ENCODE peak calls at places on chromosome 13, in four cellular contexts. U is tibial nerve, W is transverse colon, M is sigmoid colon. B is an unnamed sample. For H3K4me1, the result is how much of the 10 kb centered on the place peaks cover.

GRCh38 chr13:30731658-30732390 is 3.5 kb upstream of the ALOX5AP start:
- DNase-seq in M (no peak), U (no peak), W (no peak), B (no peak)

GRCh38 chr13:107866666-107867623 is 348.4 kb downstream of the LIG4 start:
- DNase-seq in U (no peak), W (no peak), M (no peak), B (no peak)

GRCh38 chr13:58018865-58019264 is 387.3 kb downstream of the PCDH17 start:
- DNase-seq in M (no peak), U (no peak), W (no peak), B (no peak)

GRCh38 chr13:56988543-56988942 is 152.2 kb upstream of the PRR20A start:
- DNase-seq in M (no peak), U (no peak), W (no peak), B (no peak)

GRCh38 chr13:95573226-95573625 is 20.7 kb downstream of the CLDN10 start:
- DNase-seq in M (no peak), U (no peak), W (no peak), B (no peak)

GRCh38 chr13:79662882-79663281 is 181.9 kb downstream of the NDFIP2 start:
- DNase-seq in M (no peak), W (peak), U (no peak), B (no peak)

GRCh38 chr13:32142956-32143375 is 111.4 kb downstream of the FRY start:
- DNase-seq in U (no peak), W (no peak), M (no peak), B (no peak)

GRCh38 chr13:98240131-98240530 is 63.1 kb upstream of the RNF113B start:
- DNase-seq in M (no peak), W (no peak), U (no peak), B (no peak)

GRCh38 chr13:18948664-18949488 is 232.7 kb downstream of the TUBA3C start:
- DNase-seq in W (no peak), M (no peak), U (no peak), B (no peak)

GRCh38 chr13:59746291-59746962 is 417.3 kb downstream of the DIAPH3 start:
- DNase-seq in U (no peak), M (no peak), W (peak), B (no peak)

GRCh38 chr13:75258159-75258782 is 223.7 kb downstream of the TBC1D4 start:
- DNase-seq in M (no peak), W (no peak), U (no peak), B (no peak)

GRCh38 chr13:99505814-99506269 is 4.6 kb downstream of the TM9SF2 start:
- DNase-seq in W (no peak), M (no peak), U (no peak), B (no peak)

GRCh38 chr13:34913040-34913439 is 29.0 kb upstream of the NBEA start:
- DNase-seq in W (no peak), U (no peak), M (no peak), B (no peak)

GRCh38 chr13:96053003-96053703 is at the start of gene UGGT2:
- DNase-seq in W (peak), U (peak), M (peak), B (peak)

GRCh38 chr13:74047925-74048324 is 86.3 kb downstream of the KLF12 start:
- DNase-seq in U (no peak), W (peak), M (no peak), B (no peak)

GRCh38 chr13:113034451-113035208 is 65.6 kb downstream of the MCF2L start:
- DNase-seq in W (peak), M (no peak), U (no peak), B (peak)

GRCh38 chr13:88248393-88248792 is 577.2 kb downstream of the SLITRK5 start:
- DNase-seq in M (no peak), W (no peak), U (no peak), B (no peak)

GRCh38 chr13:35367586-35367985 is 108.9 kb downstream of the MAB21L1 start:
- DNase-seq in U (no peak), M (no peak), W (no peak), B (no peak)

GRCh38 chr13:30153871-30154426 is 153.4 kb downstream of the KATNAL1 start:
- DNase-seq in U (no peak), W (no peak), M (peak), B (no peak)

GRCh38 chr13:110353339-110353977 is 46.4 kb downstream of the COL4A2 start:
- DNase-seq in W (peak), M (no peak), U (no peak), B (no peak)

GRCh38 chr13:110356362-110356761 is 49.3 kb downstream of the COL4A2 start:
- DNase-seq in W (no peak), U (no peak), M (no peak), B (no peak)

GRCh38 chr13:110354715-110355473 is 47.8 kb downstream of the COL4A2 start:
- DNase-seq in U (no peak), M (no peak), W (no peak), B (no peak)

GRCh38 chr13:110352735-110353134 is 45.7 kb downstream of the COL4A2 start:
- DNase-seq in M (no peak), U (no peak), W (no peak), B (no peak)

GRCh38 chr13:110354209-110354627 is 47.1 kb downstream of the COL4A2 start:
- DNase-seq in W (no peak), M (no peak), U (no peak), B (no peak)
- H3K4me1 ChIP-seq in W (under half), M (half or more), U (under half), B (under half)

GRCh38 chr13:48750588-48751383 is 97.1 kb downstream of the CYSLTR2 start:
- DNase-seq in U (peak), M (peak), W (peak), B (no peak)
- TF ChIP-seq CTCF in U (no peak), M (no peak), W (no peak), B (no peak)

GRCh38 chr13:46667687-46668281 is 114.8 kb downstream of the LRCH1 start:
- DNase-seq in M (no peak), W (no peak), U (no peak), B (no peak)

GRCh38 chr13:46666727-46667456 is 113.9 kb downstream of the LRCH1 start:
- DNase-seq in U (no peak), W (no peak), M (no peak), B (no peak)

GRCh38 chr13:46668906-46669525 is 116.0 kb downstream of the LRCH1 start:
- DNase-seq in W (no peak), U (no peak), M (no peak), B (no peak)

GRCh38 chr13:46665630-46666482 is 112.9 kb downstream of the LRCH1 start:
- DNase-seq in W (no peak), M (no peak), U (no peak), B (no peak)

GRCh38 chr13:46668302-46668720 is 115.3 kb downstream of the LRCH1 start:
- DNase-seq in W (no peak), M (peak), U (no peak), B (no peak)
- TF ChIP-seq POLR2A in W (no peak), M (no peak), U (no peak), B (no peak)

DNA sequence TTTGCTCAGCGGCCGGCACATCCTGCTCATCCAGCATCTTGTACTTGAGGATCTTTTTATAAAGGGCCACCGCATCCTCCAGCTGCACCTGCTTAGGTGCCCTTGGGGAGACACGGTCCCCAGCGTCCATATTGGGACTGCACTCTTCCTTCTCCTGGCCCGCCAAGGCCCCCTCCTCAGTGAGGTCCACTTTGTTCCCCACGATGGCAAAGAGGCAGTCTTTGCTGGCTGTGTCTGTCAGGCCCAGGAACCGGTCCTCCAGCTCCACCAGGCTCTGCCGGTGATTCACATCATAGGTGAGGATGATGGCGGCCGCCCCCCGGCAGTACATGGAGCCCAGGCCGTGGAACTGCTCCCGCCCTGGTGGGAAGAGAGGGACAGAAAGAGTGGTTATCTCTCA is 37.7 kb downstream of the RAB20 start:
- DNase-seq in W (no peak), M (peak), U (no peak), B (no peak)
- H3K4me1 ChIP-seq in W (half or more), M (under half), U (under half), B (under half)

GRCh38 chr13:66301482-66301881 is 928.7 kb downstream of the PCDH9 start:
- DNase-seq in W (no peak), U (no peak), M (no peak), B (no peak)
- TF ChIP-seq CTCF in W (no peak), U (no peak), M (no peak), B (no peak)

DNA sequence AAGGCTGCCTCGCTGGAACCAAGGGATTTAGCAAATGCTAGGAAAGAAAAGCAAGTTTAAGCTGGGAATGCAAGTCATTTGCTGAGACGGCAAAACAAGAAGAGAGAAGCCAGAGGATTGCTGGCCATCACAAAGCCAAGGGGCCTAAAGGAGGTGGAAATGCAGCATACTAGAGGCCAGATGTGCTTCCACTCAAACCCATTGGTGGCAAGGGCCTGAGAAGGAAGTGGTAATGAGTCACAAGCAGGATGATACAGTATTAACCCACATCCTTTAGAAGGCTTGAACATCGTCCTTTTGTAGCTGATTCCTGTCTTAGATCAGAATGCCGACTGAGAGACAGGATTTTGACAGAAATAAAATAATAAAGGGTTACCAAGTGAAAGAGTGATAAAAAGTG is 68.2 kb downstream of the ITGBL1 start:
- DNase-seq in M (no peak), U (no peak), W (no peak), B (no peak)
- TF ChIP-seq POLR2A in M (no peak), U (no peak), W (no peak), B (no peak)

GRCh38 chr13:49366841-49367240 is 77.0 kb downstream of the CAB39L start:
- DNase-seq in W (no peak), M (peak), U (no peak), B (no peak)
- H3K4me1 ChIP-seq in W (under half), M (under half), U (under half), B (under half)

B was measured in prostate gland.